ENCODE peak calls at places on chromosomes 16 and 17, in eight cellular contexts. L is EH, T is left colon, O is AG08396, U is cardiac fibroblast, S is HFF-Myc, D is HT1080, M is D721Med. J is an unnamed sample.

GRCh38 chr17:73231363-73231762 is 30.3 kb downstream of the CPSF4L start:
- DNase-seq in T (no peak), M (no peak), O (peak), S (no peak), U (peak), D (peak), L (peak), J (no peak)

GRCh38 chr17:52604105-52604504 is 445.6 kb upstream of the CA10 start:
- DNase-seq in M (no peak), S (no peak), L (no peak), D (peak), O (no peak), U (no peak), T (no peak), J (no peak)

GRCh38 chr17:74452841-74453661 is 13.4 kb upstream of the CD300A start:
- DNase-seq in O (no peak), M (no peak), L (no peak), T (peak), S (no peak), U (no peak), D (no peak), J (no peak)

GRCh38 chr17:5500804-5501391 is 14.5 kb downstream of the MIS12 start:
- DNase-seq in D (no peak), L (peak), M (peak), U (peak), O (peak), S (no peak), T (peak), J (peak)

GRCh38 chr17:37092701-37093100 is 143.9 kb downstream of the AATF start:
- DNase-seq in M (no peak), L (no peak), S (no peak), D (no peak), T (no peak), U (no peak), O (no peak), J (no peak)

GRCh38 chr17:27381007-27381501 is 75.2 kb upstream of the KSR1 start:
- DNase-seq in U (peak), M (peak), D (peak), T (peak), L (peak), S (no peak), O (peak), J (peak)

GRCh38 chr17:73099504-73099903 is 7.0 kb upstream of the SLC39A11 start:
- DNase-seq in U (no peak), D (no peak), O (no peak), S (no peak), T (no peak), L (no peak), M (no peak), J (no peak)

GRCh38 chr17:78340183-78340955 is 19.5 kb downstream of the SOCS3 start:
- DNase-seq in D (no peak), S (no peak), O (no peak), L (no peak), T (no peak), M (no peak), U (no peak), J (no peak)

GRCh38 chr16:14074544-14074943 is 3.4 kb downstream of the MRTFB start:
- DNase-seq in L (no peak), T (no peak), S (no peak), O (no peak), U (no peak), M (no peak), D (no peak), J (no peak)

GRCh38 chr17:49031965-49032928 is 35.1 kb downstream of the IGF2BP1 start:
- DNase-seq in U (peak), O (peak), L (peak), D (peak), M (peak), S (peak), T (peak), J (peak)

GRCh38 chr17:72297326-72298115 is 176.7 kb downstream of the SOX9 start:
- DNase-seq in M (no peak), O (peak), T (no peak), D (peak), L (peak), S (no peak), U (peak), J (no peak)

GRCh38 chr16:25141648-25142047 is 30.1 kb downstream of the LCMT1 start:
- DNase-seq in T (no peak), M (no peak), O (no peak), L (no peak), D (no peak), S (no peak), U (peak), J (no peak)

GRCh38 chr16:85460983-85461813 is 151.9 kb upstream of the GSE1 start:
- DNase-seq in S (no peak), T (no peak), O (peak), L (peak), U (peak), M (no peak), D (peak), J (no peak)

GRCh38 chr17:40322417-40323315 is 13.7 kb downstream of the RARA start:
- DNase-seq in S (no peak), L (peak), O (peak), T (peak), M (no peak), D (peak), U (peak), J (peak)

GRCh38 chr17:62381561-62381960 is 1.2 kb downstream of the EFCAB3 start:
- DNase-seq in S (no peak), L (no peak), O (no peak), T (no peak), M (no peak), U (no peak), D (no peak), J (no peak)

GRCh38 chr17:76196675-76197074 is 43.6 kb downstream of the RNF157 start:
- DNase-seq in U (peak), D (no peak), L (peak), T (no peak), M (no peak), O (no peak), S (no peak), J (no peak)

GRCh38 chr16:73037331-73037745 is 10.6 kb downstream of the ZFHX3 start:
- DNase-seq in D (no peak), T (no peak), S (no peak), U (no peak), O (no peak), M (no peak), L (no peak), J (no peak)

J was measured in GM12892.